ENCODE peak calls at places on chromosomes 4 and X, in six cellular contexts. One of them, this sample, is unnamed. For H3K4me1, the result is how much of the 10 kb centered on the place peaks cover.

GRCh38 chrX:42694260-42694815 is 83.6 kb downstream of the PPP1R2C start:
- DNase-seq in left lung: no peak
- DNase-seq in PC-3: no peak
- DNase-seq in sigmoid colon: no peak
- DNase-seq in GM23338: no peak
- DNase-seq in DND-41: no peak
- DNase-seq in this sample: no peak

GRCh38 chr4:157806176-157806575 is 366.6 kb downstream of the GASK1B start:
- DNase-seq in left lung: no peak
- DNase-seq in PC-3: no peak
- DNase-seq in sigmoid colon: no peak
- DNase-seq in GM23338: no peak
- DNase-seq in DND-41: no peak
- DNase-seq in this sample: no peak

GRCh38 chr4:81648576-81649272 is 177.0 kb upstream of the RASGEF1B start:
- DNase-seq in left lung: peak
- DNase-seq in PC-3: no peak
- DNase-seq in sigmoid colon: no peak
- DNase-seq in GM23338: no peak
- DNase-seq in DND-41: peak
- DNase-seq in this sample: peak

GRCh38 chr4:77169496-77169895 is 12.5 kb downstream of the CCNG2 start:
- DNase-seq in left lung: no peak
- DNase-seq in PC-3: no peak
- DNase-seq in sigmoid colon: no peak
- DNase-seq in GM23338: no peak
- DNase-seq in DND-41: no peak
- DNase-seq in this sample: no peak

GRCh38 chr4:112748352-112748900 is 111.5 kb downstream of the LARP7 start:
- DNase-seq in left lung: no peak
- DNase-seq in PC-3: no peak
- DNase-seq in sigmoid colon: no peak
- DNase-seq in GM23338: peak
- DNase-seq in DND-41: no peak
- DNase-seq in this sample: no peak

GRCh38 chrX:133307637-133308485 is 89.7 kb upstream of the TFDP3 start:
- DNase-seq in left lung: no peak
- DNase-seq in PC-3: no peak
- DNase-seq in sigmoid colon: no peak
- DNase-seq in GM23338: peak
- DNase-seq in DND-41: no peak
- DNase-seq in this sample: no peak

GRCh38 chrX:149829751-149830191 is 48.0 kb downstream of the MAGEA9 start:
- DNase-seq in left lung: no peak
- DNase-seq in PC-3: no peak
- DNase-seq in sigmoid colon: no peak
- DNase-seq in GM23338: peak
- DNase-seq in DND-41: no peak
- DNase-seq in this sample: no peak

GRCh38 chrX:50813843-50814661 is at the start of gene SHROOM4:
- DNase-seq in left lung: peak
- DNase-seq in PC-3: no peak
- DNase-seq in sigmoid colon: peak
- DNase-seq in GM23338: peak
- DNase-seq in DND-41: no peak
- DNase-seq in this sample: no peak

GRCh38 chr4:64969081-64969480 is 559.8 kb upstream of the TECRL start:
- DNase-seq in left lung: no peak
- DNase-seq in PC-3: no peak
- DNase-seq in sigmoid colon: no peak
- DNase-seq in GM23338: no peak
- DNase-seq in DND-41: no peak
- DNase-seq in this sample: no peak

GRCh38 chrX:105975382-105975781 is 63.1 kb downstream of the SERPINA7 start:
- DNase-seq in left lung: no peak
- DNase-seq in PC-3: peak
- DNase-seq in sigmoid colon: no peak
- DNase-seq in GM23338: peak
- DNase-seq in DND-41: no peak
- DNase-seq in this sample: no peak

GRCh38 chrX:24902808-24903207 is 113.0 kb downstream of the ARX start:
- DNase-seq in left lung: no peak
- DNase-seq in PC-3: no peak
- DNase-seq in sigmoid colon: no peak
- DNase-seq in GM23338: no peak
- DNase-seq in DND-41: no peak
- DNase-seq in this sample: no peak

GRCh38 chr4:23943478-23943877 is 53.6 kb upstream of the PPARGC1A start:
- DNase-seq in left lung: no peak
- DNase-seq in PC-3: no peak
- DNase-seq in sigmoid colon: no peak
- DNase-seq in GM23338: no peak
- DNase-seq in DND-41: no peak
- DNase-seq in this sample: no peak

GRCh38 chr4:7115557-7116340 is 47.9 kb upstream of the GRPEL1 start:
- DNase-seq in left lung: no peak
- DNase-seq in PC-3: no peak
- DNase-seq in sigmoid colon: no peak
- DNase-seq in GM23338: no peak
- DNase-seq in DND-41: no peak
- DNase-seq in this sample: no peak

GRCh38 chr4:182065255-182065654 is 177.9 kb upstream of the TENM3 start:
- DNase-seq in left lung: no peak
- DNase-seq in PC-3: no peak
- DNase-seq in sigmoid colon: no peak
- DNase-seq in GM23338: no peak
- DNase-seq in DND-41: no peak
- DNase-seq in this sample: no peak

GRCh38 chr4:82688091-82688815 is 110.3 kb downstream of the SCD5 start:
- DNase-seq in left lung: no peak
- DNase-seq in PC-3: no peak
- DNase-seq in sigmoid colon: no peak
- DNase-seq in GM23338: no peak
- DNase-seq in DND-41: no peak
- DNase-seq in this sample: no peak

GRCh38 chr4:150211821-150212445 is 133.7 kb downstream of the DCLK2 start:
- DNase-seq in left lung: no peak
- DNase-seq in PC-3: no peak
- DNase-seq in sigmoid colon: no peak
- DNase-seq in GM23338: no peak
- DNase-seq in DND-41: no peak
- DNase-seq in this sample: no peak

GRCh38 chr4:141501395-141501794 is 135.0 kb upstream of the IL15 start:
- DNase-seq in left lung: no peak
- DNase-seq in PC-3: no peak
- DNase-seq in sigmoid colon: no peak
- DNase-seq in GM23338: no peak
- DNase-seq in DND-41: no peak
- DNase-seq in this sample: no peak

GRCh38 chrX:23799469-23800065 is 16.6 kb downstream of the SAT1 start:
- DNase-seq in left lung: no peak
- DNase-seq in PC-3: no peak
- DNase-seq in sigmoid colon: no peak
- DNase-seq in GM23338: no peak
- DNase-seq in DND-41: no peak
- DNase-seq in this sample: no peak

GRCh38 chrX:136067946-136068345 is 79.4 kb upstream of the FHL1 start:
- DNase-seq in left lung: no peak
- DNase-seq in PC-3: no peak
- DNase-seq in sigmoid colon: peak
- DNase-seq in GM23338: no peak
- DNase-seq in DND-41: no peak
- DNase-seq in this sample: no peak

GRCh38 chr4:118927976-118928375 is 39.3 kb downstream of the SYNPO2 start:
- DNase-seq in left lung: peak
- DNase-seq in PC-3: no peak
- DNase-seq in sigmoid colon: peak
- DNase-seq in GM23338: no peak
- DNase-seq in DND-41: no peak
- DNase-seq in this sample: no peak

GRCh38 chr4:71261633-71262121 is 77.1 kb upstream of the SLC4A4 start:
- DNase-seq in left lung: no peak
- DNase-seq in PC-3: peak
- DNase-seq in sigmoid colon: no peak
- DNase-seq in GM23338: no peak
- DNase-seq in DND-41: no peak
- DNase-seq in this sample: no peak

GRCh38 chr4:22625301-22625700 is 67.4 kb upstream of the GBA3 start:
- DNase-seq in left lung: no peak
- DNase-seq in PC-3: peak
- DNase-seq in sigmoid colon: no peak
- DNase-seq in GM23338: peak
- DNase-seq in DND-41: no peak
- DNase-seq in this sample: no peak

GRCh38 chr4:25092139-25092538 is 61.4 kb upstream of the LGI2 start:
- DNase-seq in left lung: no peak
- DNase-seq in PC-3: no peak
- DNase-seq in sigmoid colon: no peak
- DNase-seq in GM23338: peak
- DNase-seq in DND-41: no peak
- DNase-seq in this sample: no peak

GRCh38 chrX:71256051-71256450 is 2.1 kb upstream of the ZMYM3 start:
- DNase-seq in left lung: no peak
- DNase-seq in PC-3: no peak
- DNase-seq in sigmoid colon: no peak
- DNase-seq in GM23338: no peak
- DNase-seq in DND-41: no peak
- DNase-seq in this sample: no peak

GRCh38 chr4:148061795-148062194 is 329.9 kb downstream of the ARHGAP10 start:
- DNase-seq in left lung: no peak
- DNase-seq in PC-3: no peak
- DNase-seq in sigmoid colon: no peak
- DNase-seq in GM23338: peak
- DNase-seq in DND-41: no peak
- DNase-seq in this sample: no peak

GRCh38 chr4:148059617-148060180 is 327.8 kb downstream of the ARHGAP10 start:
- DNase-seq in left lung: no peak
- DNase-seq in PC-3: no peak
- DNase-seq in sigmoid colon: no peak
- DNase-seq in GM23338: no peak
- DNase-seq in DND-41: no peak
- DNase-seq in this sample: no peak

GRCh38 chr4:148062301-148062950 is 330.5 kb downstream of the ARHGAP10 start:
- DNase-seq in left lung: no peak
- DNase-seq in PC-3: no peak
- DNase-seq in sigmoid colon: no peak
- DNase-seq in GM23338: no peak
- DNase-seq in DND-41: no peak
- DNase-seq in this sample: no peak

GRCh38 chr4:148060264-148061138 is 328.6 kb downstream of the ARHGAP10 start:
- DNase-seq in left lung: no peak
- DNase-seq in PC-3: no peak
- DNase-seq in sigmoid colon: no peak
- DNase-seq in GM23338: no peak
- DNase-seq in DND-41: no peak
- DNase-seq in this sample: no peak

GRCh38 chr4:148061139-148061476 is 329.2 kb downstream of the ARHGAP10 start:
- DNase-seq in left lung: no peak
- DNase-seq in PC-3: no peak
- DNase-seq in sigmoid colon: no peak
- DNase-seq in GM23338: no peak
- DNase-seq in DND-41: no peak
- DNase-seq in this sample: no peak
- H3K4me1 ChIP-seq in left lung: under half
- H3K4me1 ChIP-seq in PC-3: under half
- H3K4me1 ChIP-seq in sigmoid colon: under half
- H3K4me1 ChIP-seq in GM23338: under half
- H3K4me1 ChIP-seq in DND-41: under half
- H3K4me1 ChIP-seq in this sample: under half

DNA sequence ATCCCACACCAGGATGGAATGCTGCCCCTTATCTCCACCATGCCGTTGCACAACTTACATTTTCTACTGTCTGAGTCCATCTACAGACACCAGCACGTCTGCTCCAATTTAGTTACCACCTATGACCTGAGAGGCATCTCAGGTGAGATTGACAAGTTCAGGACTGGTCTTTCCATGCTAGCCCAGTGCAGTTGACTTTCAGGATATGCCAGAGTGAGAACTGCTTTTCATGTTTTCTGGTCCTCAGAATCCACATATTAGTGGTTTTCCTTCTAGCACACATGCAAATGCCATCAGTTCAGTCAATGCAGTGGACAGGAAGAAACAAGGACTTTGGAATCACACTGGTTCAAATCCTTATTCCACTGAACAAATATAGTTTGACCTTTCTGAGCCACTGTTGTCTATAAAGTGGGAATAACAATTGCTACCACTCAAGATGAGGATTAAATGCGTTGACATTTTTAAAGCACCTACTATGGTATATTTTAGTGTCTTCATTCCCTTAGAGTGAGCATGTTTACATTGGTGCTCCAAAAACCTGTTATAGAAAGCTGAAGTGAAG is 38.1 kb upstream of the ANXA3 start:
- DNase-seq in left lung: no peak
- DNase-seq in PC-3: no peak
- DNase-seq in sigmoid colon: no peak
- DNase-seq in GM23338: no peak
- DNase-seq in DND-41: no peak
- DNase-seq in this sample: no peak
- H3K27ac ChIP-seq in left lung: no peak
- H3K27ac ChIP-seq in PC-3: no peak
- H3K27ac ChIP-seq in sigmoid colon: no peak
- H3K27ac ChIP-seq in GM23338: no peak
- H3K27ac ChIP-seq in DND-41: no peak
- H3K27ac ChIP-seq in this sample: no peak

GRCh38 chr4:26566027-26566578 is 17.8 kb upstream of the TBC1D19 start:
- DNase-seq in left lung: no peak
- DNase-seq in PC-3: peak
- DNase-seq in sigmoid colon: no peak
- DNase-seq in GM23338: no peak
- DNase-seq in DND-41: no peak
- DNase-seq in this sample: no peak
- H3K4me3 ChIP-seq in left lung: no peak
- H3K4me3 ChIP-seq in PC-3: no peak
- H3K4me3 ChIP-seq in sigmoid colon: no peak
- H3K4me3 ChIP-seq in GM23338: no peak
- H3K4me3 ChIP-seq in DND-41: no peak
- H3K4me3 ChIP-seq in this sample: no peak

DNA sequence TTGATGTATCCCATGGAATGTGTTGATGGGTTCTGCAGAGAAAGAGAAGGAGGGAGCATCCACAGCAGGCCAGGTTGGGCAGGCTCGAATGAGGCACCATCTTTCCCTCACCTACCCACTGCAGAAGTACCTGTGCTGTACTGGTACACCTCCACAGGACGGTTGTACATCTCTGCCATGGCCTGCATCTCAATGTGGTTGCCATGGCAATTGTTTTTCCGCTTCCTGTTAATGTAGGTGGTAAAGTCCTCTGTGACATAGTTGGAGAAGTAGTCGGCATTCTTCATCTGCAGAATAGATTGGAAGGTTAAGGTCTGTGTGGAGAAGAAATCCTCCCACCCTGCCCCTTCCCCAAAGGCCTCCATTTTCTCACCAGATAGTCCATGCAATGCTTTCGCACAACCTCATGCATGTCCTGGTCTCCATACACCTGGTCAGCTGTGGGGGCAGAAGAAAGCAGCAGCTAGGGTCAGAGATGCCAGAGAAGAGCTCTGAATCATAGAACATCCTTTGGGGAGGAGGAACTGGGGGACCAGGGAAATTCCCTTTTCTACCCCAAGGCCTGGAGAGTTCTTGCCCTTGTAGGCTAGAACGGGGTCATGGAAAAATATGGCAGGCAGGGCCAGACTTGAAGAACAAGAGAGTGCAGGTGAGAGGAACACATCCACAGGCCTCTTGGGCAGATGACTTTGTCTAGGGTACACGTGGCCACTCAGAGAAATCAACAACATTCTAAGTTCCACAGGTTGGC is 15.9 kb upstream of the PIM2 start:
- DNase-seq in left lung: no peak
- DNase-seq in PC-3: no peak
- DNase-seq in sigmoid colon: no peak
- DNase-seq in GM23338: no peak
- DNase-seq in DND-41: no peak
- DNase-seq in this sample: no peak
- H3K4me1 ChIP-seq in left lung: half or more
- H3K4me1 ChIP-seq in PC-3: under half
- H3K4me1 ChIP-seq in sigmoid colon: under half
- H3K4me1 ChIP-seq in GM23338: under half
- H3K4me1 ChIP-seq in DND-41: under half
- H3K4me1 ChIP-seq in this sample: half or more

This sample was measured in naive thymus-derived CD4-positive, alpha-beta T cell.